ENCODE peak calls at places on chromosomes 4 and X, in ten cellular contexts. A is pancreas, N is heart left ventricle, J is GM12878, V is upper lobe of right lung, F is tibial artery, H is Peyer's patch, R is astrocyte, D is heart right ventricle, O is HCT116. L is an unnamed sample. For H3K4me1, the result is how much of the 10 kb centered on the place peaks cover.

GRCh38 chr4:188987011-188987410 is 847.8 kb downstream of the TRIML1 start:
- DNase-seq in N (no peak), J (no peak), D (no peak), O (no peak), R (no peak), V (no peak), F (no peak), A (no peak), H (no peak), L (no peak)

GRCh38 chrX:111868726-111869638 is 7.0 kb upstream of the TRPC5OS start:
- DNase-seq in O (no peak), N (no peak), R (no peak), H (no peak), A (no peak), J (peak), V (no peak), D (no peak), F (no peak), L (no peak)

GRCh38 chr4:137960371-137961050 is 281.6 kb downstream of the SLC7A11 start:
- DNase-seq in F (no peak), A (no peak), J (no peak), D (no peak), O (no peak), H (no peak), V (no peak), N (no peak), R (peak), L (no peak)

GRCh38 chr4:27714073-27714472 is 853.4 kb downstream of the STIM2 start:
- DNase-seq in A (no peak), V (no peak), J (no peak), F (no peak), D (no peak), O (no peak), H (no peak), R (no peak), N (no peak), L (no peak)

GRCh38 chr4:81631958-81632439 is 160.3 kb upstream of the RASGEF1B start:
- DNase-seq in F (no peak), D (no peak), J (no peak), V (no peak), R (peak), N (no peak), A (no peak), H (no peak), O (no peak), L (no peak)

GRCh38 chr4:17336069-17336468 is 175.8 kb downstream of the QDPR start:
- DNase-seq in N (no peak), R (no peak), V (no peak), J (no peak), D (no peak), O (no peak), A (no peak), H (no peak), F (no peak), L (no peak)

GRCh38 chr4:133483600-133484246 is 334.6 kb downstream of the PCDH10 start:
- DNase-seq in R (peak), J (no peak), A (no peak), N (no peak), F (no peak), D (no peak), V (no peak), H (no peak), O (peak), L (peak)

GRCh38 chrX:81414630-81415029 is 212.7 kb downstream of the SH3BGRL start:
- DNase-seq in N (no peak), H (no peak), F (no peak), D (no peak), J (no peak), V (no peak), R (no peak), O (no peak), A (no peak), L (no peak)

GRCh38 chr4:10267066-10267465 is 150.5 kb upstream of the WDR1 start:
- DNase-seq in D (no peak), F (no peak), R (no peak), V (no peak), N (no peak), H (no peak), A (no peak), O (no peak), J (no peak), L (no peak)

GRCh38 chrX:53319614-53320542 is 38.5 kb upstream of the IQSEC2 start:
- DNase-seq in N (no peak), O (no peak), F (no peak), R (no peak), V (no peak), J (no peak), A (no peak), H (no peak), D (no peak), L (no peak)

GRCh38 chrX:154401918-154402621 is 3.9 kb downstream of the RPL10 start:
- DNase-seq in R (peak), F (no peak), D (no peak), N (no peak), J (no peak), A (peak), O (no peak), V (no peak), H (no peak), L (no peak)

GRCh38 chr4:3366893-3367775 is 74.3 kb downstream of the RGS12 start:
- DNase-seq in J (no peak), A (no peak), N (no peak), D (no peak), F (no peak), V (peak), R (no peak), O (no peak), H (no peak), L (no peak)

GRCh38 chr4:24753519-24753918 is 41.9 kb upstream of the SOD3 start:
- DNase-seq in O (no peak), N (no peak), D (no peak), F (no peak), V (no peak), R (no peak), H (no peak), A (no peak), J (no peak), L (no peak)

GRCh38 chrX:9134341-9134740 is 100.4 kb upstream of the FAM9B start:
- DNase-seq in A (no peak), N (no peak), J (no peak), O (no peak), H (no peak), V (no peak), R (no peak), F (no peak), D (no peak), L (no peak)

GRCh38 chrX:23334536-23334870 is at the start of gene PTCHD1:
- DNase-seq in F (no peak), O (no peak), H (no peak), A (peak), R (no peak), N (no peak), V (no peak), D (no peak), J (no peak), L (no peak)

GRCh38 chrX:23332888-23333821 is 1.5 kb upstream of the PTCHD1 start:
- DNase-seq in F (no peak), D (no peak), R (no peak), O (no peak), N (no peak), V (no peak), H (no peak), A (no peak), J (no peak), L (no peak)

GRCh38 chrX:23332101-23332887 is 2.4 kb upstream of the PTCHD1 start:
- DNase-seq in H (no peak), A (no peak), V (no peak), R (no peak), O (no peak), N (peak), F (peak), J (no peak), D (no peak), L (no peak)

GRCh38 chrX:23333842-23334535 is 660 bp upstream of the PTCHD1 start:
- DNase-seq in N (no peak), J (no peak), F (peak), R (no peak), V (peak), A (no peak), O (no peak), D (no peak), H (no peak), L (no peak)

DNA sequence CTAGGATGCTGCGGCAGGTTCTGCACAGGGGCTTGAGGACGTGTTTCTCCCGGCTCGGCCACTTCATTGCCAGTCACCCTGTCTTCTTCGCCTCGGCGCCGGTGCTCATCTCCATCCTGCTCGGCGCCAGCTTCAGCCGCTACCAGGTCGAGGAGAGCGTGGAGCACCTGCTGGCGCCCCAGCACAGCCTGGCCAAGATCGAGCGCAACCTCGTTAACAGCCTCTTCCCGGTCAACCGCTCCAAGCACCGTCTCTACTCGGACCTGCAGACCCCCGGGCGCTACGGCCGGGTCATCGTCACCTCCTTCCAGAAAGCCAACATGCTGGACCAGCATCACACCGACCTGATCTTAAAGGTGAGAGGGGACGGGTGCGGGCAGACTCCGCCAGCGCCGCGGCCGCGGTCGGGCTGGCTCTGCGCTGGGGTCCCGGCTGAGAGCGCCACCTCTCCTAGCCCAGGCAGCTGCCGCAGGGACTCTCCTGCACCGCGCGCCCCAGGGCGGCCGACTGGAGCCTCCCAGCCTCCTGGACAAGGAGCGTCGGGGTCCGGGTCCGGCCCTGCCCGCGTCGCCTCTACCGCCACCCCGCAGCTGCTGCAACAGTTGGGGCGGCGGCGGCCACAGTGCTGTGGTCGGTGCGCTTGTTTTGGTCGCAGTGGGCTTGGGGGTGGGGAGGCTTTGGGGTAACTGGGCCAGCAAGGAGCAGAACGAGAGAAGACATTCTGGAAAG is 386 bp downstream of the PTCHD1 start:
- DNase-seq in H (no peak), F (no peak), V (no peak), D (no peak), R (no peak), O (no peak), A (no peak), N (no peak), J (no peak), L (no peak)
- TF ChIP-seq CTCF in H (no peak), F (no peak), V (no peak), D (no peak), R (no peak), O (no peak), A (no peak), N (no peak), J (no peak), L (no peak)

DNA sequence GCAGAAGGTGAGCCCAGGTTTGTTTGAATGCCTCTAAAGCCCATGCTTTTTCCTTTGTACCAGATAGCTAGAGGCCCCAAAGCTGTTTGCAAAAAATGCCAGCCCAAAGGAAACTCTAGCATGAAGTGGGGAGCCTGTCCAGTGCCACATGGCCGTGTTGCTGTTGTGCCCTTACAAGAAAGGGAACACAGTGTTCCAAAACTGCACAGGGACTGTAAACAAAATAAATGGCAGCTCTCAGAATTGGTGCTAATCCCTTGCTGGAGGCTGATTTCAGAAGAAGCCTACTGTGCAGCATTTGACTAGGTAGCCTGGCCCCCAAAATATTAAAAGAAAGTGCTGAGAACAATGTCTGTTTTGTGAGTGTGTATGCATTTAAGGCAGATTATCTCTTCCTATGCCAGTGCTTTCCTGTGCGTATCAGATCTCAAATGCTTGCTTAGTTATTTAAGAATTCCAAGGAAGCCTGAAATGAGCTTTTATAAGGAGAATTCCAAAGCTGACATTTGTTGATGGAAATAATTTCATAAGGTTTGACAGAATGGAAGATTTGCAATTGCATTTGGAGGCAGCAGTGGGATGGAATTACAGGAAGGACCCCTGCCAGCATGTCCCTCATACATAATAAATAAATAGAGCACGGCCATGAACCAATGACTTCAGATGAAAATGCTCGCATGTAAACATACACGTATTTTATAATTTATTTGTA is 115.7 kb downstream of the IRF2 start:
- DNase-seq in D (no peak), R (no peak), O (no peak), N (no peak), J (no peak), H (no peak), A (no peak), F (no peak), V (no peak), L (no peak)
- H3K4me1 ChIP-seq in D (under half), R (under half), O (under half), N (under half), J (under half), H (under half), A (under half), F (under half), V (under half), L (under half)

DNA sequence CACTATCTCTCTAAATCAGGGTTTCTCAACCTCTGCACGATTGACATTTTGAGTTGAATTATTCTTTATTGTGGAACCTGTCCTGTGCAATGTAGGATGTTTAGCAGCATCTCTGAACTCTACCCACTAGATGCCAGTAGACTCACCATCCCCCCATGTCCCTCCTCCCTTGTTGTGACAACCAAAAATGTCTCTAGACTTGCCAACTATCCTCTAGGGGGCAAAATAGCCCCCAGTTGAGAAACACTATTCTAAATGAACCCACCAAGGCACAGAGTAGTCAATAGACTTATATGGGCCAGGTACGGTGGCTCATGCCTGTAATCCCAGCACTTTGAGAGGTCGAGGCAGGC is 49.1 kb upstream of the GAB1 start:
- DNase-seq in V (no peak), N (no peak), J (no peak), H (no peak), F (no peak), R (no peak), O (no peak), D (no peak), A (no peak), L (no peak)
- TF ChIP-seq CTCF in V (no peak), N (no peak), J (no peak), H (no peak), F (no peak), R (no peak), O (no peak), D (no peak), A (no peak), L (no peak)

GRCh38 chrX:107715331-107716044 is 60.1 kb downstream of the TSC22D3 start:
- DNase-seq in R (no peak), H (no peak), A (no peak), N (no peak), J (no peak), F (peak), O (no peak), D (no peak), V (no peak), L (no peak)

GRCh38 chrX:107714196-107714811 is 61.3 kb downstream of the TSC22D3 start:
- DNase-seq in D (no peak), N (no peak), R (no peak), H (no peak), J (no peak), A (no peak), V (no peak), O (no peak), F (peak), L (no peak)

GRCh38 chrX:107712231-107713204 is 63.1 kb downstream of the TSC22D3 start:
- DNase-seq in J (no peak), A (no peak), V (no peak), H (no peak), N (no peak), R (peak), O (no peak), F (peak), D (no peak), L (no peak)

GRCh38 chrX:107711521-107712041 is 64.0 kb downstream of the TSC22D3 start:
- DNase-seq in A (no peak), H (no peak), R (no peak), N (no peak), O (no peak), D (no peak), V (no peak), F (peak), J (no peak), L (no peak)

DNA sequence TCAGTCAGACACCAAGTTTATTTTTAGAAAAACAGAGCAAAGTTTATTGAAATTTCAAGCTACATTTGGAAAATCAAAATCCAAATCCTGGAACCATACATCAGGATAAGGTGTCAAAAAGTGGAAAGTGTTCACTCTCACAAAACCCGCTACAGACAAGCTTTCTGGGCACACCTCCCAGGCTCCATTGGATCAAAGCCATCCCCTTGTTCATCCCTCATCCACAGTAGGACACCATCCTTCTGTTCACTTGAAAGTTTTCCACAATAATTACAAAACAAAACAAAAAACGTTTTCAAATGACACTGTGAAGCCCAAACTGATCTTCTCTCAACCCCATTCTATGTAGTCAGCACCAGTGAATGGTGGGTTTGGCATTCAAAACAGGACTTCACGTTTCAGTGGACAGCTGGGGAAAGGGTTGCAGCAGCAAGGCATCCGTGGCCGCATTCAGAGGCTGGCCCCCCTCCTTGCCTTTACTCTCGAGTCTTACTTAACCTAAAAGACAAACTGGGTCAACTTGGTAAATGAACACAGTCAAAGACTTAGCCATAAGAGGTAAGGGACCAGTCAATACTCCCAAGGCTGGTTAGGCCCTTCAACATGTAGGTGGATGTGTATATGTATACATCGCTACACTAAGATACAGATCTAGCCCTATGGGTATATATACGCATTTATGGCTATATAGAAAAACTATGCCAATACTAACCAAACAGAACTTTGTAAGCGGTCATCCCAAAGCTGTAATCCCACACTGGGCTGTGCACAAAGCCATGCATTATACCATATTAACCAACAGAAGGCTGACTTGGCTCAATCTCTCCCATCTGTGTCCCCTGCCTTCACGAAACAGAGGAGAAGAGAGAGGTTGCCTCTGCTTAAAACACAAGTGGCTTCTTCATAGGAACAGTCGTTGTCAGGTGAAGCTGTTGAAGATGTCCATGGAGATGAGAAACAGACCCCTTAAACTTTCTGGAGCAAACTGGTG is 62.1 kb downstream of the TSC22D3 start:
- DNase-seq in A (no peak), F (peak), J (no peak), N (no peak), D (no peak), O (no peak), H (no peak), V (no peak), R (no peak), L (no peak)
- H3K4me1 ChIP-seq in A (under half), F (under half), J (under half), N (under half), D (under half), O (under half), H (under half), V (under half), R (under half), L (under half)

GRCh38 chrX:137166591-137166990 is 132.8 kb upstream of the GPR101 start:
- DNase-seq in V (no peak), R (no peak), J (no peak), O (no peak), H (no peak), A (no peak), D (no peak), N (no peak), F (no peak), L (peak)
- TF ChIP-seq CTCF in V (peak), R (peak), J (peak), O (peak), H (no peak), A (peak), D (no peak), N (no peak), F (no peak), L (peak)

DNA sequence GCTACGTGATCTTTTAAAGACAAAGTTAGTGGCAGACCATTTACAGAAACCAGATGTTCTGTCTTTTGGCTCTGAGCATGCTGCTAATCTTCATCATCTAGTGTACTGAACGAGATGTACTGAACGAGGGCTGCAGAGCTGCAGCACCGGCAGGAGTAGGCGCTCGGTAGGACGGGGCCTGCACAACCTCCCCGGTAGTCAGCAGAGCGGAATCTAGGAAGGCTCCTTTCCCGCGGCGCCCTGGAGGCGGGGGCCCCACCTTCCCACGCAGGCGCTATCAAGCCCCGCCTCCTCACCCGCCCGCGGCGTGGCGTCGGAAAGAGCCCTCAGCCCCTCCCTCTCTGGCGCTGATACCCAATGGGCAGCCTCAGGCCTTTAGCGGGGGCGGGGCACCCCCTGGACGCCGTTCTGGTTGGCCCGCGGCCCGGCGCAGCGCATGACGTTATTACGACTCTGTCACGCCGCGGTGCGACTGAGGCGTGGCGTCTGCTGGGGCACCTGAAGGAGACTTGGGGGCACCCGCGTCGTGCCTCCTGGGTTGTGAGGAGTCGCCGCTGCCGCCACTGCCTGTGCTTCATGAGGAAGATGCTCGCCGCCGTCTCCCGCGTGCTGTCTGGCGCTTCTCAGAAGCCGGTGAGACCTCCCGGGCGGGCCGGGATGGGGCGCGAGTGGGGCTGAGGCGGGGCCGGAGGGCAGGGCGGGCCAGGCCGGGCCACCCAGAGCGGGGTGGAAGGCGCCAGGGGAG is at the start of gene PDHA1:
- DNase-seq in V (peak), H (peak), O (peak), R (peak), F (peak), D (peak), J (peak), A (peak), N (peak), L (peak)
- H3K4me1 ChIP-seq in V (under half), H (under half), O (under half), R (under half), F (under half), D (under half), J (under half), A (under half), N (under half), L (under half)